ENCODE peak calls at places on chromosome 18, in six cellular contexts. One of them, this sample, is unnamed. For H3F3A, the result is how much of the 10 kb centered on the place peaks cover.

GRCh38 chr18:58572181-58572580 is 56.7 kb downstream of the ALPK2 start:
- DNase-seq in PC-3: peak
- DNase-seq in GM23248: peak
- DNase-seq in PC-9: no peak
- DNase-seq in GM23338: no peak
- DNase-seq in neural progenitor cell: no peak
- DNase-seq in this sample: no peak

GRCh38 chr18:63440897-63441296 is 18.6 kb upstream of the VPS4B start:
- DNase-seq in PC-3: no peak
- DNase-seq in GM23248: peak
- DNase-seq in PC-9: no peak
- DNase-seq in GM23338: no peak
- DNase-seq in neural progenitor cell: no peak
- DNase-seq in this sample: no peak

GRCh38 chr18:48408727-48409590 is at the start of gene ZBTB7C:
- DNase-seq in PC-3: no peak
- DNase-seq in GM23248: peak
- DNase-seq in PC-9: no peak
- DNase-seq in GM23338: peak
- DNase-seq in neural progenitor cell: peak
- DNase-seq in this sample: peak

GRCh38 chr18:37476611-37477295 is 88.8 kb downstream of the CELF4 start:
- DNase-seq in PC-3: no peak
- DNase-seq in GM23248: no peak
- DNase-seq in PC-9: no peak
- DNase-seq in GM23338: no peak
- DNase-seq in neural progenitor cell: no peak
- DNase-seq in this sample: no peak

GRCh38 chr18:26771524-26771923 is 94.0 kb downstream of the AQP4 start:
- DNase-seq in PC-3: peak
- DNase-seq in GM23248: peak
- DNase-seq in PC-9: no peak
- DNase-seq in GM23338: peak
- DNase-seq in neural progenitor cell: peak
- DNase-seq in this sample: peak

GRCh38 chr18:61531182-61531581 is 198.0 kb downstream of the CDH20 start:
- DNase-seq in PC-3: no peak
- DNase-seq in GM23248: no peak
- DNase-seq in PC-9: no peak
- DNase-seq in GM23338: no peak
- DNase-seq in neural progenitor cell: no peak
- DNase-seq in this sample: no peak

GRCh38 chr18:22828171-22828570 is 105.0 kb upstream of the RBBP8 start:
- DNase-seq in PC-3: peak
- DNase-seq in GM23248: peak
- DNase-seq in PC-9: no peak
- DNase-seq in GM23338: no peak
- DNase-seq in neural progenitor cell: no peak
- DNase-seq in this sample: no peak

GRCh38 chr18:23131693-23132319 is 3.5 kb upstream of the CABLES1 start:
- DNase-seq in PC-3: peak
- DNase-seq in GM23248: peak
- DNase-seq in PC-9: no peak
- DNase-seq in GM23338: peak
- DNase-seq in neural progenitor cell: peak
- DNase-seq in this sample: peak

GRCh38 chr18:12628706-12629702 is 28.9 kb downstream of the SPIRE1 start:
- DNase-seq in PC-3: peak
- DNase-seq in GM23248: peak
- DNase-seq in PC-9: no peak
- DNase-seq in GM23338: no peak
- DNase-seq in neural progenitor cell: no peak
- DNase-seq in this sample: no peak

GRCh38 chr18:58202406-58202730 is 158.3 kb downstream of the NEDD4L start:
- DNase-seq in PC-3: peak
- DNase-seq in GM23248: peak
- DNase-seq in PC-9: peak
- DNase-seq in GM23338: no peak
- DNase-seq in neural progenitor cell: no peak
- DNase-seq in this sample: no peak

GRCh38 chr18:49784427-49785185 is 28.7 kb downstream of the ACAA2 start:
- DNase-seq in PC-3: peak
- DNase-seq in GM23248: peak
- DNase-seq in PC-9: no peak
- DNase-seq in GM23338: no peak
- DNase-seq in neural progenitor cell: no peak
- DNase-seq in this sample: peak

GRCh38 chr18:21134895-21135294 is 23.3 kb upstream of the ROCK1 start:
- DNase-seq in PC-3: peak
- DNase-seq in GM23248: peak
- DNase-seq in PC-9: peak
- DNase-seq in GM23338: no peak
- DNase-seq in neural progenitor cell: no peak
- DNase-seq in this sample: peak

GRCh38 chr18:58603365-58604067 is 25.4 kb downstream of the ALPK2 start:
- DNase-seq in PC-3: no peak
- DNase-seq in GM23248: no peak
- DNase-seq in PC-9: no peak
- DNase-seq in GM23338: no peak
- DNase-seq in neural progenitor cell: no peak
- DNase-seq in this sample: no peak

GRCh38 chr18:67380867-67381266 is 135.7 kb downstream of the DSEL start:
- DNase-seq in PC-3: no peak
- DNase-seq in GM23248: no peak
- DNase-seq in PC-9: no peak
- DNase-seq in GM23338: no peak
- DNase-seq in neural progenitor cell: no peak
- DNase-seq in this sample: no peak

GRCh38 chr18:7856733-7857132 is 289.6 kb downstream of the PTPRM start:
- DNase-seq in PC-3: peak
- DNase-seq in GM23248: peak
- DNase-seq in PC-9: no peak
- DNase-seq in GM23338: no peak
- DNase-seq in neural progenitor cell: no peak
- DNase-seq in this sample: no peak

GRCh38 chr18:8936646-8937045 is 165.9 kb upstream of the NDUFV2 start:
- DNase-seq in PC-3: no peak
- DNase-seq in GM23248: no peak
- DNase-seq in PC-9: no peak
- DNase-seq in GM23338: no peak
- DNase-seq in neural progenitor cell: no peak
- DNase-seq in this sample: no peak

GRCh38 chr18:51588616-51589015 is 391.1 kb upstream of the MEX3C start:
- DNase-seq in PC-3: no peak
- DNase-seq in GM23248: no peak
- DNase-seq in PC-9: no peak
- DNase-seq in GM23338: no peak
- DNase-seq in neural progenitor cell: no peak
- DNase-seq in this sample: no peak

GRCh38 chr18:55386545-55386944 is 201.4 kb downstream of the TCF4 start:
- DNase-seq in PC-3: no peak
- DNase-seq in GM23248: no peak
- DNase-seq in PC-9: no peak
- DNase-seq in GM23338: no peak
- DNase-seq in neural progenitor cell: no peak
- DNase-seq in this sample: no peak

GRCh38 chr18:13913205-13913604 is 2.1 kb downstream of the MC2R start:
- DNase-seq in PC-3: no peak
- DNase-seq in GM23248: no peak
- DNase-seq in PC-9: no peak
- DNase-seq in GM23338: no peak
- DNase-seq in neural progenitor cell: no peak
- DNase-seq in this sample: no peak

GRCh38 chr18:28175930-28176673 is 828 bp downstream of the CDH2 start:
- DNase-seq in PC-3: peak
- DNase-seq in GM23248: peak
- DNase-seq in PC-9: peak
- DNase-seq in GM23338: peak
- DNase-seq in neural progenitor cell: peak
- DNase-seq in this sample: peak

GRCh38 chr18:46035701-46036680 is 36.1 kb downstream of the PSTPIP2 start:
- DNase-seq in PC-3: no peak
- DNase-seq in GM23248: peak
- DNase-seq in PC-9: no peak
- DNase-seq in GM23338: no peak
- DNase-seq in neural progenitor cell: no peak
- DNase-seq in this sample: no peak

GRCh38 chr18:36501100-36501499 is 203.6 kb downstream of the FHOD3 start:
- DNase-seq in PC-3: no peak
- DNase-seq in GM23248: no peak
- DNase-seq in PC-9: no peak
- DNase-seq in GM23338: no peak
- DNase-seq in neural progenitor cell: no peak
- DNase-seq in this sample: no peak

GRCh38 chr18:12652861-12653401 is 5.0 kb downstream of the SPIRE1 start:
- DNase-seq in PC-3: peak
- DNase-seq in GM23248: peak
- DNase-seq in PC-9: no peak
- DNase-seq in GM23338: no peak
- DNase-seq in neural progenitor cell: peak
- DNase-seq in this sample: peak

GRCh38 chr18:65752625-65753325 is 2.0 kb downstream of the CDH7 start:
- DNase-seq in PC-3: no peak
- DNase-seq in GM23248: no peak
- DNase-seq in PC-9: no peak
- DNase-seq in GM23338: no peak
- DNase-seq in neural progenitor cell: no peak
- DNase-seq in this sample: no peak

GRCh38 chr18:65750421-65751144 is at the start of gene CDH7:
- DNase-seq in PC-3: peak
- DNase-seq in GM23248: no peak
- DNase-seq in PC-9: peak
- DNase-seq in GM23338: peak
- DNase-seq in neural progenitor cell: peak
- DNase-seq in this sample: no peak

GRCh38 chr18:65751145-65752085 is 603 bp downstream of the CDH7 start:
- DNase-seq in PC-3: no peak
- DNase-seq in GM23248: no peak
- DNase-seq in PC-9: no peak
- DNase-seq in GM23338: peak
- DNase-seq in neural progenitor cell: peak
- DNase-seq in this sample: no peak

GRCh38 chr18:65748321-65748720 is 2.5 kb upstream of the CDH7 start:
- DNase-seq in PC-3: peak
- DNase-seq in GM23248: no peak
- DNase-seq in PC-9: no peak
- DNase-seq in GM23338: no peak
- DNase-seq in neural progenitor cell: no peak
- DNase-seq in this sample: no peak

DNA sequence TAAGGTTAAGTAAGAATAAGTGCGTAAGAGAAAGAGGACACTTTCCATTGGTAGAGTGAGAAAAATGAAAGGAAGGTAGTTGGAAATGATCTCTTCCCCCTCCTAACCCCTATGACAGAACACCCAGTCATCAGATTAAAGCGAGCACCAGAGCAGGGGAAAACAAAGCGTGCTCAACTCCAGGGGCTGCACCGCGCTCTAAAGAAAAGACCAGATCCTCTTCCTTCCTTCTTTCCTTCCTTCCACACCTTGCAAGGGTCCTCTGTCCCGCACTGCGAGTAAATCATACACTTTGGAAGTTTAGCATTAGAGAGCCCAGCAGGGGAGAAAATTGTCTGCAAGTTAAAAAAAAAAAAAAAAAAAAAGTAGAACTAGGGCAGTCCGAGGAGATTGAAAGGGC is 931 bp upstream of the CDH7 start:
- DNase-seq in PC-3: no peak
- DNase-seq in GM23248: no peak
- DNase-seq in PC-9: no peak
- DNase-seq in GM23338: peak
- DNase-seq in neural progenitor cell: peak
- DNase-seq in this sample: no peak
- H3K4me3 ChIP-seq in PC-3: peak
- H3K4me3 ChIP-seq in GM23248: no peak
- H3K4me3 ChIP-seq in PC-9: peak
- H3K4me3 ChIP-seq in GM23338: peak
- H3K4me3 ChIP-seq in neural progenitor cell: peak
- H3K4me3 ChIP-seq in this sample: no peak

DNA sequence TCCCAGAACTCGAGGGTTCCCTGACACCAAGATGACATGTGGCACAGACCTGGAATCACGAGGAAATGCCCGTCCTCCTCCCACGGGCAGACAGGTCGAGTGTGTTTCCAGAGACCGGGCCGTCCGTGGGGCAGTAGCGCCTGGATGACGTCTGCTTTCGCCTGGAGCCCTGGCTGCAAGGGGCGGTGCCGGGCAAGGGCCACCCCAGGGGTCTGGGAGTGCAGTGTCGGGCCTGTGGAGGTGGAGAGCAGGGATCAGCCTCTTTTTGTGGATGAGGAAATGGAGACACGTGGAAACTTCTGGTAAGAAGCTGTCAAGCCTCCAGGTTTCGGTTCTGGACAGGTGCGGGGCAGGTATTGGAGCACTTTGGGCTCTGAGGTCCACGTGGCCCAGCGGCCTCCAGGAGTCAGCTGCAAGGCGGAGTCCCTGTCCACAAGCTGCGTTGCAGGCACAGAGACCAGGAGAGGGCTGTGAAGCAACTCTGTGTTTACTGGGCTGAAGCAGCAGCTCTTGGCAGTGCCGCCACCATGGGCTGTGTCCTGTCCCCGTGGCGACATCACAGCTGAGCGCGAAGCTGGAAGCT is 25.6 kb downstream of the NFATC1 start:
- DNase-seq in PC-3: no peak
- DNase-seq in GM23248: no peak
- DNase-seq in PC-9: no peak
- DNase-seq in GM23338: no peak
- DNase-seq in neural progenitor cell: no peak
- DNase-seq in this sample: no peak
- TF ChIP-seq EZH2 in PC-3: no peak
- TF ChIP-seq EZH2 in GM23248: no peak
- TF ChIP-seq EZH2 in PC-9: no peak
- TF ChIP-seq EZH2 in GM23338: no peak
- TF ChIP-seq EZH2 in neural progenitor cell: no peak
- TF ChIP-seq EZH2 in this sample: no peak

GRCh38 chr18:77059294-77059916 is 73.2 kb downstream of the MBP start:
- DNase-seq in PC-3: peak
- DNase-seq in GM23248: peak
- DNase-seq in PC-9: peak
- DNase-seq in GM23338: peak
- DNase-seq in neural progenitor cell: peak
- DNase-seq in this sample: peak
- H3F3A ChIP-seq in PC-3: under half
- H3F3A ChIP-seq in GM23248: under half
- H3F3A ChIP-seq in PC-9: under half
- H3F3A ChIP-seq in GM23338: under half
- H3F3A ChIP-seq in neural progenitor cell: under half
- H3F3A ChIP-seq in this sample: under half

DNA sequence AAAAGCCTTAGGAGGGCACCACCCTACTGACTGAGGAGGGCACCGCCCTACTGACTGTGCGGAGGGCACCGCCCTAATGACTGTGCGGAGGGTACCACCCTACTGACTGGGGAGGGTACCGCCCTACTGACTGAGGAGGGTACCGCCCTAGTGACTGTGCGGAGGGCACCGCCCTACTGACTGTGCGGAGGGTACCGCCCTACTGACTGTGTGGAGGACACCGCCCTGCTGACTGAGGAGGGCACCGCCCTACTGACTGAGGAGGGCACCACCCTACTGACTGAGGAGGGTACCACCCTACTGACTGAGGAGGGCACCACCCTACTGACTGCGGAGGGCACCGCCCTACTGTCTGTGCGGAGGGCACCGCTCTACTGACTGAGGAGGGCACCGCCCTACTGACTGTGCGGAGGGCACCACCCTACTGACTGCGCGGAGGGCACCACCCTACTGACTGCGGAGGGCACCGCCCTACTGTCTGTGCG is 150.2 kb upstream of the NFATC1 start:
- DNase-seq in PC-3: peak
- DNase-seq in GM23248: peak
- DNase-seq in PC-9: peak
- DNase-seq in GM23338: no peak
- DNase-seq in neural progenitor cell: no peak
- DNase-seq in this sample: no peak
- H3K4me3 ChIP-seq in PC-3: peak
- H3K4me3 ChIP-seq in GM23248: no peak
- H3K4me3 ChIP-seq in PC-9: no peak
- H3K4me3 ChIP-seq in GM23338: no peak
- H3K4me3 ChIP-seq in neural progenitor cell: no peak
- H3K4me3 ChIP-seq in this sample: no peak

This sample was measured in MM.1S.